ENCODE peak calls at places on chromosomes 5 and 9, in seven cellular contexts. B is GM12878, W is mammary epithelial cell, O is HepG2, P is astrocyte, K is GM23248, M is HCT116. L is an unnamed sample.
A peak's percentile ranks its signal among the peaks of the same experiment; 100 is the strongest.

GRCh38 chr9:74974558-74974957 is 21.8 kb upstream of the C9orf40 start:
- DNase-seq in K (no peak), M (no peak), W (no peak), O (no peak), P (no peak), B (no peak), L (no peak)

GRCh38 chr5:38766151-38766550 is 79.7 kb upstream of the OSMR start:
- DNase-seq in P (peak; percentile 63), B (no peak), W (no peak), K (no peak), O (no peak), M (no peak), L (no peak)

GRCh38 chr5:11719888-11720481 is 184.3 kb downstream of the CTNND2 start:
- DNase-seq in B (no peak), O (peak; percentile 48), K (peak; percentile 15), W (peak; percentile 2), P (peak; percentile 32), M (no peak), L (peak; percentile 47)

GRCh38 chr5:65152131-65152530 is 329.6 kb downstream of the ADAMTS6 start:
- DNase-seq in B (no peak), O (no peak), W (no peak), K (peak; percentile 53), P (peak; percentile 39), M (no peak), L (no peak)

GRCh38 chr9:3807601-3808000 is 281.8 kb upstream of the RFX3 start:
- DNase-seq in B (no peak), M (no peak), W (no peak), K (peak; percentile 69), O (no peak), P (no peak), L (no peak)

GRCh38 chr5:167934561-167934971 is 356.9 kb upstream of the WWC1 start:
- DNase-seq in B (no peak), M (no peak), P (peak; percentile 89), W (peak; percentile 68), O (no peak), K (peak; percentile 96), L (no peak)

GRCh38 chr5:112203229-112203628 is 215.8 kb downstream of the EPB41L4A start:
- DNase-seq in B (no peak), O (no peak), W (peak; percentile 37), P (no peak), M (no peak), K (no peak), L (no peak)

GRCh38 chr9:87567047-87567446 is 69.4 kb downstream of the DAPK1 start:
- DNase-seq in M (no peak), O (no peak), P (no peak), B (no peak), W (no peak), K (no peak), L (no peak)

GRCh38 chr5:169960659-169961058 is 19.6 kb downstream of the INSYN2B start:
- DNase-seq in P (no peak), M (no peak), W (peak; percentile 33), O (no peak), K (peak; percentile 11), B (no peak), L (no peak)

GRCh38 chr9:18393340-18394130 is 80.4 kb upstream of the ADAMTSL1 start:
- DNase-seq in W (peak; percentile 98), M (peak; percentile 69), B (no peak), P (peak; percentile 97), K (peak; percentile 92), O (peak; percentile 1), L (no peak)

GRCh38 chr5:61100425-61100824 is 61.8 kb downstream of the SMIM15 start:
- DNase-seq in B (no peak), W (no peak), K (no peak), M (no peak), P (no peak), O (no peak), L (no peak)

GRCh38 chr5:110873773-110874437 is 135.1 kb downstream of the SLC25A46 start:
- DNase-seq in B (no peak), P (no peak), M (no peak), W (no peak), O (no peak), K (no peak), L (no peak)

DNA sequence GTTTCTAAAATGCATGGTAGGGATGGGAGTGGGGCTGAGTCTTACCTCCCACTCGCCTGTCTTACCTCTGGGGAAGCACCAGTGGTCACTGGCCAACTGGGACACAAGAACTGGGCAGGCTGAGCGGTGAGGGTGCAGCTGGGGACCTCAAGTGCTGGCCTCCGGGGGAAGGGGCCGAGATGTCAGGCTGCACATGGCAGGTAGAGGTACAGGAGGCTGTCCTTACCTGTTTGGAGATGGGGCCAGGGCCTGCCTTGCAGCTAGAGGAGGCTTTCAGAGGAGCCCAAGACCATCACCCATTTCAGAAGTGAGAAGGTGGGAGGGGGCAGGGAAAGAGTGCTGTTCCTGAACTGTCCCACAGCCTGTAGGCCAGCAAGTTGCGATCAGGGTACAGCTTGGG is 14.2 kb downstream of the PSAT1 start:
- DNase-seq in P (no peak), M (no peak), K (no peak), B (no peak), W (no peak), O (no peak), L (no peak)
- H3K27ac ChIP-seq in P (no peak overlapping the region), M (no peak overlapping the region), K (no peak overlapping the region), B (no peak overlapping the region), W (no peak overlapping the region), O (no peak overlapping the region), L (no peak overlapping the region)

DNA sequence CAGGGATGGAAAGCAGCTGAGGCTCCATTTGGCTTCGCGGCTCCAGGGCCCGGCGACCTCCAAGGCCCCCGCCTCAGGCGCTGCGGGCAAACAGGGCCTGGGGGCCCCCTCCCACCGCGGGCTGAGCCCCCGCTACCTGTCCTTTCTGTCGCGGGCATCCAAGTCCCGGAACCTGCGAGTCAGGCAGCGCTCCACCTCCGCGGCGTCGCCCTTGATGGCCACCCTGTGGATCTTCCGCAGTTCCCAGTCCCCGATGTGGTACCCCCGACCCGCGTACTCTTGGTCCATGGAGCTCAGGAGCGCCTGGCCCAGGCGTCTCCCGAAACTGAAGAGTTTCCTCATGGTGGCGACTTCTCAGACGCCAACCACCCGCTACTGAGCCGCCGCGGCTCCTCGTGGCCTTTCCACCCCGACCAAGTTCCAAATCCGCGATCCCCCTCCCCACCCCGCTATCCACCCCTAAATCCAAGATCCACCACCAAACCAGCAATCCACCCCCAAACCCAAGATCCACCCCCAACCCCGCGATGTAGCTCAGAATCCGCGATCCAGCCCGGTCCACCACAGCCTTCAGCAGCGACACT is 86.5 kb upstream of the CCDC180 start:
- DNase-seq in O (no peak), P (no peak), M (no peak), W (no peak), B (no peak), K (no peak), L (no peak)
- TF ChIP-seq EZH2 in O (no peak), P (peak; percentile 85), M (no peak), W (no peak), B (no peak), K (peak; percentile 1), L (no peak)

GRCh38 chr9:127972316-127972871 is 8.4 kb downstream of the EEIG1 start:
- DNase-seq in O (no peak), W (no peak), P (no peak), M (no peak), B (no peak), K (no peak), L (no peak)

GRCh38 chr9:127974002-127974768 is 6.6 kb downstream of the EEIG1 start:
- DNase-seq in B (no peak), M (no peak), W (no peak), O (no peak), K (no peak), P (no peak), L (no peak)

GRCh38 chr9:127971357-127972315 is 9.2 kb downstream of the EEIG1 start:
- DNase-seq in B (no peak), M (no peak), P (no peak), K (peak; percentile 33), W (no peak), O (no peak), L (no peak)

GRCh38 chr9:127974769-127975261 is 6.0 kb downstream of the EEIG1 start:
- DNase-seq in P (no peak), M (no peak), B (no peak), O (no peak), W (no peak), K (peak; percentile 64), L (no peak)

DNA sequence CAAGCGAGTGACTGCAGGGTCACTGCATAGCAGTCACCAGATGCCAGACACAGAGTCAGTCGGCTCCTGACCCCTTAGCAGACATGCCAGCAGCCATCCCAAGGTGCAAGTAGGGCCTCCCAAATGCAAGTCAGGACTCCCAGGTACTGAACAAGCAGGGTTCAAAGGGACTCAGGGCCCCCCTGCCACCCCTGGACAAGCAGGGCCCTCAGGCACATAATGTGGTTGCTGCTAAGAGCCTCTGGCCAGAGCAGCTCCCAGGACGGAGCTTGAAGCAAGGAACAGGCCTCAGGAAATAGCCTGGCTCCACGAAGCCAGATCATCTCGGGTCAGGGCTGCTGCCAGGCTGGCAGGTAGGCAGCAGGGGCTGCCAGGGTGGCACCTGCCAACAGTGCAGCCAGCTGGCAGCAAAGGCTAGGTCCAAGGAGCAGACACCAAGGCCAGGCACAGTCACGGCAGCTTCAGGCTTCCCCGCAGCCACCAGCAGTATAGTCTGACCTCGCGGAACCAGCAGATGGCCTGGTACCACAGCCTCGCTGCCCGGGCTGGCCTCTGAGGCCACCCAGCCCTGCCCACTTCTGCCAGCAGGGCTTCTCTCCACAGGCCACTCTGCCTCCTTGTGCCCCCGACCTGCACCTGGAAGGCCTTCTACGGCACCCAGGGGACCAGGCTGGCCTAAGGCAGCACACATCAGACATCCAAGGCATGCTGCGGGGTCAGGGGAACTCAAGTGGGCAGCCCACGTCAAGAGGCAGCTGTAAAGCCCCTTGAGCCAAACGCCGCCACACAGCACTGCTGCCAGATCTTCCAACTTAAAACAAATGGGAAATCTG is 7.4 kb downstream of the EEIG1 start:
- DNase-seq in W (no peak), O (no peak), K (no peak), M (no peak), P (no peak), B (no peak), L (no peak)
- H3K9ac ChIP-seq in W (no peak overlapping the region), O (no peak overlapping the region), K (no peak overlapping the region), M (no peak overlapping the region), P (no peak overlapping the region), B (no peak overlapping the region), L (no peak overlapping the region)

DNA sequence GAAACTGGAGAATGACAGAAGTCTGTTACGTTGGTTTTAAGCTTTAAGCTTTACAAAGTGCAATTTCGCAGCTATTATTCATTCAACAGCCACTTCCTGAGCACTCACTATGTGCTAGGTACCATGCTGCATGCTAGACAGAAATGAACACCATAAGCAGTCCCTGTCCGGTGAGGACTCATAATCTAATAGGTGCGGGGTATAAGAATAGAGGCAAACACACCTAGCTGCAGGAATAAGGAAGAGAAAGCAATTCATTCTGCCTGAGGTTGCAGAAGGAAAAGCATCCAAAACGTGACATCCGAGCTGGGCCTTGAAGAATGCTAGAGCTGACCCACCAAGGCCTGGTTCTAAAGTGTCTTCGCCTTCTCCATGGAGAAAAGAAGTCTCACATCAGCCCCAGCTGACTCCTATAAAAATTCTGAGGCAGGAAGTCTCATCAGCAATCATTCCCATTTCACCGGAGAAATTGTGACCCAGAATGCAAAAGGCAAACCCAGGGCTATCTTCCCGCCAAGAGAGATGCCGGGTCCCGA is 542 bp downstream of the FKBP15 start:
- DNase-seq in O (no peak), M (no peak), W (no peak), P (no peak), K (peak; percentile 42), B (no peak), L (no peak)
- H3K27ac ChIP-seq in O (peak overlapping the region; percentile 78), M (peak overlapping the region; percentile 65), W (peak overlapping the region; percentile 88), P (peak overlapping the region; percentile 86), K (peak overlapping the region; percentile 74), B (peak overlapping the region; percentile 95), L (peak overlapping the region; percentile 38)

L was measured in SK-N-MC.